ENCODE peak calls at places on chromosomes 12 and 14, in seven cellular contexts. S is Jurkat, Clone E6-1; X is natural killer cell treated with Interleukin-12 subunit alpha and Interleukin-12 subunit beta and Interleukin-15 and Interleukin-18, amount 100 ng/mL, for 72 hours; E is germinal center; J is kidney glomerular epithelial cell; D is M059J; U is stimulated activated CD8-positive, alpha-beta memory T cell treated with anti-CD3 and anti-CD28 coated beads, Interleukin-12 subunit alpha, Interleukin-12 subunit beta, amount 100 ng/mL, for 1 hour. R is an unnamed sample.

GRCh38 chr14:64663174-64663573 is 41.0 kb upstream of the PLEKHG3 start:
- DNase-seq in S (no peak), X (no peak), E (no peak), J (peak; percentile 80), D (peak; percentile 37), U (no peak), R (no peak)

GRCh38 chr12:14431990-14432389 is 66.5 kb downstream of the ATF7IP start:
- DNase-seq in S (no peak), X (no peak), E (no peak), J (no peak), D (no peak), U (no peak), R (no peak)

GRCh38 chr12:71312767-71313375 is 126.7 kb upstream of the LGR5 start:
- DNase-seq in S (no peak), X (no peak), E (no peak), J (peak; percentile 91), D (peak; percentile 1), U (no peak), R (no peak)

GRCh38 chr14:89165189-89165809 is 251.7 kb downstream of the FOXN3 start:
- DNase-seq in S (no peak), X (no peak), E (peak; percentile 40), J (no peak), D (no peak), U (no peak), R (no peak)

GRCh38 chr12:54977155-54977554 is 7.4 kb downstream of the TESPA1 start:
- DNase-seq in S (no peak), X (no peak), E (no peak), J (peak; percentile 82), D (peak; percentile 75), U (no peak), R (no peak)

GRCh38 chr14:54653764-54654469 is 87.0 kb downstream of the SAMD4A start:
- DNase-seq in S (no peak), X (no peak), E (no peak), J (peak; percentile 51), D (peak; percentile 95), U (no peak), R (no peak)

GRCh38 chr12:102478416-102479098 is 1.8 kb downstream of the IGF1 start:
- DNase-seq in S (peak; percentile 86), X (peak; percentile 66), E (no peak), J (peak; percentile 25), D (peak; percentile 51), U (peak; percentile 8), R (peak; percentile 51)

GRCh38 chr12:116542345-116542950 is 16.7 kb upstream of the MAP1LC3B2 start:
- DNase-seq in S (no peak), X (peak; percentile 52), E (no peak), J (no peak), D (peak; percentile 91), U (no peak), R (no peak)

GRCh38 chr12:6234214-6234613 is 34.0 kb downstream of the CD9 start:
- DNase-seq in S (no peak), X (no peak), E (no peak), J (peak; percentile 41), D (no peak), U (no peak), R (no peak)

GRCh38 chr12:76713130-76713529 is 50.8 kb upstream of the ZDHHC17 start:
- DNase-seq in S (no peak), X (no peak), E (no peak), J (peak; percentile 27), D (peak; percentile 50), U (no peak), R (no peak)

GRCh38 chr14:23925523-23926075 is 28.0 kb upstream of the DHRS4 start:
- DNase-seq in S (no peak), X (no peak), E (no peak), J (no peak), D (no peak), U (no peak), R (no peak)

GRCh38 chr14:106665814-106666213 is 1139.4 kb downstream of the TMEM121 start:
- DNase-seq in S (no peak), X (no peak), E (no peak), J (no peak), D (no peak), U (no peak), R (no peak)

GRCh38 chr14:102945346-102946130 is 23.1 kb downstream of the AMN start:
- DNase-seq in S (no peak), X (no peak), E (no peak), J (no peak), D (no peak), U (no peak), R (no peak)

GRCh38 chr12:55194382-55194781 is 26.4 kb upstream of the OR10A7 start:
- DNase-seq in S (no peak), X (no peak), E (no peak), J (no peak), D (no peak), U (no peak), R (no peak)

GRCh38 chr12:52268212-52268611 is 6.2 kb upstream of the KRT86 start:
- DNase-seq in S (no peak), X (no peak), E (no peak), J (no peak), D (peak; percentile 93), U (no peak), R (no peak)

GRCh38 chr14:49303952-49304516 is 282.1 kb downstream of the RPS29 start:
- DNase-seq in S (peak; percentile 26), X (no peak), E (no peak), J (peak; percentile 24), D (peak; percentile 2), U (no peak), R (peak; percentile 43)

GRCh38 chr14:64232095-64232830 is 61.9 kb downstream of the ESR2 start:
- DNase-seq in S (no peak), X (no peak), E (no peak), J (peak; percentile 3), D (peak; percentile 96), U (no peak), R (no peak)

GRCh38 chr12:89707623-89707991 is 1.0 kb downstream of the ATP2B1 start:
- DNase-seq in S (no peak), X (no peak), E (peak; percentile 18), J (no peak), D (peak; percentile 26), U (no peak), R (peak; percentile 15)

GRCh38 chr14:96071561-96071960 is 32.4 kb downstream of the C14orf132 start:
- DNase-seq in S (no peak), X (no peak), E (no peak), J (no peak), D (no peak), U (no peak), R (no peak)

GRCh38 chr12:111166779-111167540 is 201.9 kb downstream of the PHETA1 start:
- DNase-seq in S (no peak), X (no peak), E (no peak), J (no peak), D (no peak), U (no peak), R (no peak)

GRCh38 chr14:58709949-58710348 is 72.2 kb downstream of the DACT1 start:
- DNase-seq in S (no peak), X (no peak), E (no peak), J (no peak), D (no peak), U (no peak), R (no peak)

GRCh38 chr12:123916729-123917128 is 55.9 kb downstream of the CCDC92 start:
- DNase-seq in S (no peak), X (peak; percentile 84), E (no peak), J (no peak), D (no peak), U (peak; percentile 30), R (no peak)

GRCh38 chr12:105945935-105946334 is 192.8 kb downstream of the NUAK1 start:
- DNase-seq in S (no peak), X (no peak), E (no peak), J (no peak), D (peak; percentile 84), U (no peak), R (no peak)

GRCh38 chr14:34718750-34719304 is 4.4 kb upstream of the CFL2 start:
- DNase-seq in S (no peak), X (no peak), E (no peak), J (peak; percentile 34), D (peak; percentile 75), U (no peak), R (no peak)

GRCh38 chr14:24145700-24146621 is at the start of gene PSME2:
- DNase-seq in S (no peak), X (no peak), E (no peak), J (peak; percentile 84), D (peak; percentile 30), U (no peak), R (no peak)

GRCh38 chr12:32264995-32265394 is 134.4 kb upstream of the FGD4 start:
- DNase-seq in S (peak; percentile 90), X (no peak), E (peak; percentile 47), J (no peak), D (no peak), U (no peak), R (no peak)

GRCh38 chr12:54195736-54196347 is 7.1 kb upstream of the SMUG1 start:
- DNase-seq in S (no peak), X (no peak), E (no peak), J (no peak), D (peak; percentile 57), U (no peak), R (peak; percentile 54)